ENCODE peak calls at places on chromosomes 7 and 10, in ten cellular contexts. One of them, this sample, is unnamed.
A peak's percentile ranks its signal among the peaks of the same experiment; 100 is the strongest.

GRCh38 chr7:121994625-121995410 is 121.9 kb downstream of the PTPRZ1 start:
- DNase-seq in uterus: peak; percentile 16
- DNase-seq in colonic mucosa: peak; percentile 68
- DNase-seq in stimulated activated CD4-positive, alpha-beta T cell treated with anti-CD3 and anti-CD28 coated beads, TNF-alpha, amount 100 ng/mL, for 1 hour: no peak
- DNase-seq in germinal center: peak; percentile 45
- DNase-seq in activated CD4-positive, alpha-beta T cell treated with anti-CD3 and anti-CD28 coated beads, Interleukin-2, amount 50 U/mL, for 1 hour: peak; percentile 2
- DNase-seq in naive thymus-derived CD8-positive, alpha-beta T cell: no peak
- DNase-seq in NCI-H1092: peak; percentile 56
- DNase-seq in activated CD8-positive, alpha-beta memory T cell treated with anti-CD3 and anti-CD28 coated beads, Interleukin-2, amount 50 U/mL, for 48 hours: peak; percentile 57
- DNase-seq in left cardiac atrium: peak; percentile 45
- DNase-seq in this sample: peak; percentile 30

GRCh38 chr10:115850666-115851065 is 422.3 kb downstream of the GFRA1 start:
- DNase-seq in uterus: no peak
- DNase-seq in colonic mucosa: no peak
- DNase-seq in stimulated activated CD4-positive, alpha-beta T cell treated with anti-CD3 and anti-CD28 coated beads, TNF-alpha, amount 100 ng/mL, for 1 hour: no peak
- DNase-seq in germinal center: no peak
- DNase-seq in activated CD4-positive, alpha-beta T cell treated with anti-CD3 and anti-CD28 coated beads, Interleukin-2, amount 50 U/mL, for 1 hour: no peak
- DNase-seq in naive thymus-derived CD8-positive, alpha-beta T cell: no peak
- DNase-seq in NCI-H1092: no peak
- DNase-seq in activated CD8-positive, alpha-beta memory T cell treated with anti-CD3 and anti-CD28 coated beads, Interleukin-2, amount 50 U/mL, for 48 hours: no peak
- DNase-seq in left cardiac atrium: no peak
- DNase-seq in this sample: no peak

GRCh38 chr10:79142064-79142491 is 73.3 kb downstream of the ZMIZ1 start:
- DNase-seq in uterus: peak; percentile 92
- DNase-seq in colonic mucosa: no peak
- DNase-seq in stimulated activated CD4-positive, alpha-beta T cell treated with anti-CD3 and anti-CD28 coated beads, TNF-alpha, amount 100 ng/mL, for 1 hour: no peak
- DNase-seq in germinal center: no peak
- DNase-seq in activated CD4-positive, alpha-beta T cell treated with anti-CD3 and anti-CD28 coated beads, Interleukin-2, amount 50 U/mL, for 1 hour: no peak
- DNase-seq in naive thymus-derived CD8-positive, alpha-beta T cell: no peak
- DNase-seq in NCI-H1092: no peak
- DNase-seq in activated CD8-positive, alpha-beta memory T cell treated with anti-CD3 and anti-CD28 coated beads, Interleukin-2, amount 50 U/mL, for 48 hours: no peak
- DNase-seq in left cardiac atrium: peak; percentile 71
- DNase-seq in this sample: no peak

GRCh38 chr10:6162589-6163356 is 40.0 kb upstream of the PFKFB3 start:
- DNase-seq in uterus: peak; percentile 34
- DNase-seq in colonic mucosa: peak; percentile 43
- DNase-seq in stimulated activated CD4-positive, alpha-beta T cell treated with anti-CD3 and anti-CD28 coated beads, TNF-alpha, amount 100 ng/mL, for 1 hour: no peak
- DNase-seq in germinal center: no peak
- DNase-seq in activated CD4-positive, alpha-beta T cell treated with anti-CD3 and anti-CD28 coated beads, Interleukin-2, amount 50 U/mL, for 1 hour: no peak
- DNase-seq in naive thymus-derived CD8-positive, alpha-beta T cell: no peak
- DNase-seq in NCI-H1092: no peak
- DNase-seq in activated CD8-positive, alpha-beta memory T cell treated with anti-CD3 and anti-CD28 coated beads, Interleukin-2, amount 50 U/mL, for 48 hours: no peak
- DNase-seq in left cardiac atrium: no peak
- DNase-seq in this sample: no peak

GRCh38 chr7:27364344-27364758 is 121.7 kb downstream of the EVX1 start:
- DNase-seq in uterus: peak; percentile 94
- DNase-seq in colonic mucosa: peak; percentile 42
- DNase-seq in stimulated activated CD4-positive, alpha-beta T cell treated with anti-CD3 and anti-CD28 coated beads, TNF-alpha, amount 100 ng/mL, for 1 hour: no peak
- DNase-seq in germinal center: no peak
- DNase-seq in activated CD4-positive, alpha-beta T cell treated with anti-CD3 and anti-CD28 coated beads, Interleukin-2, amount 50 U/mL, for 1 hour: no peak
- DNase-seq in naive thymus-derived CD8-positive, alpha-beta T cell: no peak
- DNase-seq in NCI-H1092: no peak
- DNase-seq in activated CD8-positive, alpha-beta memory T cell treated with anti-CD3 and anti-CD28 coated beads, Interleukin-2, amount 50 U/mL, for 48 hours: no peak
- DNase-seq in left cardiac atrium: peak; percentile 79
- DNase-seq in this sample: no peak

GRCh38 chr10:61130366-61130765 is 186.4 kb upstream of the RHOBTB1 start:
- DNase-seq in uterus: no peak
- DNase-seq in colonic mucosa: no peak
- DNase-seq in stimulated activated CD4-positive, alpha-beta T cell treated with anti-CD3 and anti-CD28 coated beads, TNF-alpha, amount 100 ng/mL, for 1 hour: no peak
- DNase-seq in germinal center: no peak
- DNase-seq in activated CD4-positive, alpha-beta T cell treated with anti-CD3 and anti-CD28 coated beads, Interleukin-2, amount 50 U/mL, for 1 hour: no peak
- DNase-seq in naive thymus-derived CD8-positive, alpha-beta T cell: no peak
- DNase-seq in NCI-H1092: no peak
- DNase-seq in activated CD8-positive, alpha-beta memory T cell treated with anti-CD3 and anti-CD28 coated beads, Interleukin-2, amount 50 U/mL, for 48 hours: no peak
- DNase-seq in left cardiac atrium: no peak
- DNase-seq in this sample: no peak

GRCh38 chr10:85317827-85318226 is 989.4 kb downstream of the CCSER2 start:
- DNase-seq in uterus: no peak
- DNase-seq in colonic mucosa: no peak
- DNase-seq in stimulated activated CD4-positive, alpha-beta T cell treated with anti-CD3 and anti-CD28 coated beads, TNF-alpha, amount 100 ng/mL, for 1 hour: no peak
- DNase-seq in germinal center: no peak
- DNase-seq in activated CD4-positive, alpha-beta T cell treated with anti-CD3 and anti-CD28 coated beads, Interleukin-2, amount 50 U/mL, for 1 hour: no peak
- DNase-seq in naive thymus-derived CD8-positive, alpha-beta T cell: no peak
- DNase-seq in NCI-H1092: no peak
- DNase-seq in activated CD8-positive, alpha-beta memory T cell treated with anti-CD3 and anti-CD28 coated beads, Interleukin-2, amount 50 U/mL, for 48 hours: no peak
- DNase-seq in left cardiac atrium: no peak
- DNase-seq in this sample: no peak

GRCh38 chr7:39589323-39590111 is 23.3 kb downstream of the YAE1 start:
- DNase-seq in uterus: no peak
- DNase-seq in colonic mucosa: no peak
- DNase-seq in stimulated activated CD4-positive, alpha-beta T cell treated with anti-CD3 and anti-CD28 coated beads, TNF-alpha, amount 100 ng/mL, for 1 hour: peak; percentile 42
- DNase-seq in germinal center: no peak
- DNase-seq in activated CD4-positive, alpha-beta T cell treated with anti-CD3 and anti-CD28 coated beads, Interleukin-2, amount 50 U/mL, for 1 hour: peak; percentile 36
- DNase-seq in naive thymus-derived CD8-positive, alpha-beta T cell: peak; percentile 58
- DNase-seq in NCI-H1092: no peak
- DNase-seq in activated CD8-positive, alpha-beta memory T cell treated with anti-CD3 and anti-CD28 coated beads, Interleukin-2, amount 50 U/mL, for 48 hours: peak; percentile 62
- DNase-seq in left cardiac atrium: no peak
- DNase-seq in this sample: peak; percentile 1

GRCh38 chr10:89665302-89665701 is 20.3 kb upstream of the PANK1 start:
- DNase-seq in uterus: no peak
- DNase-seq in colonic mucosa: no peak
- DNase-seq in stimulated activated CD4-positive, alpha-beta T cell treated with anti-CD3 and anti-CD28 coated beads, TNF-alpha, amount 100 ng/mL, for 1 hour: no peak
- DNase-seq in germinal center: no peak
- DNase-seq in activated CD4-positive, alpha-beta T cell treated with anti-CD3 and anti-CD28 coated beads, Interleukin-2, amount 50 U/mL, for 1 hour: no peak
- DNase-seq in naive thymus-derived CD8-positive, alpha-beta T cell: no peak
- DNase-seq in NCI-H1092: no peak
- DNase-seq in activated CD8-positive, alpha-beta memory T cell treated with anti-CD3 and anti-CD28 coated beads, Interleukin-2, amount 50 U/mL, for 48 hours: no peak
- DNase-seq in left cardiac atrium: no peak
- DNase-seq in this sample: no peak

GRCh38 chr10:93560541-93560940 is 5.9 kb upstream of the FFAR4 start:
- DNase-seq in uterus: no peak
- DNase-seq in colonic mucosa: no peak
- DNase-seq in stimulated activated CD4-positive, alpha-beta T cell treated with anti-CD3 and anti-CD28 coated beads, TNF-alpha, amount 100 ng/mL, for 1 hour: no peak
- DNase-seq in germinal center: no peak
- DNase-seq in activated CD4-positive, alpha-beta T cell treated with anti-CD3 and anti-CD28 coated beads, Interleukin-2, amount 50 U/mL, for 1 hour: no peak
- DNase-seq in naive thymus-derived CD8-positive, alpha-beta T cell: no peak
- DNase-seq in NCI-H1092: no peak
- DNase-seq in activated CD8-positive, alpha-beta memory T cell treated with anti-CD3 and anti-CD28 coated beads, Interleukin-2, amount 50 U/mL, for 48 hours: no peak
- DNase-seq in left cardiac atrium: no peak
- DNase-seq in this sample: no peak

This sample was measured in NCI-H187.